ENCODE peak calls at places on chromosomes 1 and 21, in nine cellular contexts. C is GM12878, Z is hepatocyte, J is dorsolateral prefrontal cortex, T is DND-41, G is fibroblast of pulmonary artery, X is HL-60, O is HFF-Myc, B is AG04450. U is an unnamed sample.

GRCh38 chr1:205632374-205633169 is 761 bp upstream of the ELK4 start:
- DNase-seq in G (no peak), X (no peak), O (no peak), J (no peak), T (no peak), Z (no peak), B (no peak), C (no peak), U (no peak)

GRCh38 chr1:8182034-8182761 is 135.7 kb upstream of the SLC45A1 start:
- DNase-seq in C (peak), X (no peak), T (no peak), J (no peak), G (peak), B (no peak), O (no peak), Z (peak), U (no peak)

GRCh38 chr1:145963218-145964019 is 956 bp downstream of the ANKRD34A start:
- DNase-seq in C (no peak), O (no peak), J (no peak), Z (peak), T (no peak), X (no peak), G (peak), B (no peak), U (no peak)

GRCh38 chr1:9455487-9456237 is 83.6 kb upstream of the SLC25A33 start:
- DNase-seq in C (no peak), B (no peak), X (no peak), G (peak), Z (peak), T (peak), J (peak), O (no peak), U (peak)

GRCh38 chr1:234515821-234516241 is 36.9 kb upstream of the TARBP1 start:
- DNase-seq in X (no peak), B (no peak), T (no peak), C (no peak), G (peak), J (no peak), Z (no peak), O (peak), U (peak)

GRCh38 chr1:15799928-15800835 is 7.3 kb downstream of the UQCRHL start:
- DNase-seq in B (no peak), T (no peak), X (no peak), Z (peak), C (no peak), O (peak), G (no peak), J (no peak), U (peak)

GRCh38 chr1:66207484-66207883 is 326.5 kb upstream of the SGIP1 start:
- DNase-seq in C (no peak), O (no peak), B (no peak), G (peak), Z (no peak), X (no peak), T (no peak), J (no peak), U (no peak)

GRCh38 chr1:213539464-213539863 is 448.3 kb upstream of the PROX1 start:
- DNase-seq in G (no peak), X (no peak), J (no peak), C (no peak), O (no peak), Z (no peak), B (no peak), T (no peak), U (no peak)

GRCh38 chr1:65650682-65651081 is 142.0 kb upstream of the PDE4B start:
- DNase-seq in Z (no peak), C (no peak), J (no peak), G (no peak), X (peak), B (no peak), O (no peak), T (no peak), U (peak)

GRCh38 chr21:32209580-32209979 is 69.3 kb downstream of the MIS18A start:
- DNase-seq in J (no peak), X (no peak), G (no peak), O (no peak), C (no peak), B (no peak), T (no peak), Z (no peak), U (no peak)

GRCh38 chr1:29920316-29920715 is 684.0 kb downstream of the PTPRU start:
- DNase-seq in O (no peak), Z (no peak), J (no peak), C (no peak), G (no peak), T (no peak), X (no peak), B (no peak), U (no peak)

GRCh38 chr1:80248886-80249285 is 1242.4 kb upstream of the ADGRL4 start:
- DNase-seq in J (no peak), C (no peak), T (no peak), G (peak), B (no peak), X (no peak), Z (no peak), O (no peak), U (no peak)

GRCh38 chr1:143720087-143721023 is 251.4 kb downstream of the FAM72C start:
- DNase-seq in O (no peak), T (no peak), X (peak), J (no peak), B (no peak), C (no peak), G (peak), Z (no peak), U (peak)

GRCh38 chr1:3651939-3652537 is at the start of gene TP73:
- DNase-seq in T (peak), J (no peak), C (no peak), Z (peak), B (no peak), X (no peak), O (no peak), G (no peak), U (peak)

GRCh38 chr21:20591294-20591693 is 406.9 kb upstream of the NCAM2 start:
- DNase-seq in C (no peak), O (no peak), J (no peak), X (no peak), G (no peak), B (no peak), Z (no peak), T (no peak), U (no peak)

GRCh38 chr1:39622427-39622826 is 17.0 kb downstream of the HEYL start:
- DNase-seq in Z (no peak), T (no peak), O (no peak), G (no peak), J (no peak), X (no peak), C (no peak), B (no peak), U (no peak)

GRCh38 chr1:41013812-41014211 is 7.7 kb downstream of the SLFNL1 start:
- DNase-seq in X (no peak), O (no peak), C (no peak), J (no peak), G (peak), B (no peak), T (no peak), Z (no peak), U (no peak)

GRCh38 chr1:156706647-156707008 is 1.2 kb upstream of the CRABP2 start:
- DNase-seq in C (no peak), B (no peak), Z (peak), T (peak), X (no peak), O (peak), G (no peak), J (peak), U (no peak)

GRCh38 chr1:93869653-93870052 is 9.4 kb downstream of the DNTTIP2 start:
- DNase-seq in G (no peak), Z (no peak), X (no peak), C (no peak), J (no peak), O (no peak), T (no peak), B (no peak), U (no peak)

GRCh38 chr1:3902111-3902511 is 2.0 kb upstream of the C1orf174 start:
- DNase-seq in T (peak), B (no peak), O (no peak), X (no peak), J (no peak), G (no peak), Z (no peak), C (no peak), U (no peak)

GRCh38 chr1:96080925-96081324 is 640.7 kb upstream of the PTBP2 start:
- DNase-seq in O (no peak), G (peak), Z (peak), J (no peak), T (no peak), B (no peak), C (no peak), X (no peak), U (peak)

GRCh38 chr1:162756523-162756922 is 34.0 kb upstream of the HSD17B7 start:
- DNase-seq in J (no peak), O (peak), T (no peak), Z (no peak), B (no peak), G (no peak), C (no peak), X (no peak), U (no peak)

GRCh38 chr1:230090194-230090711 is 23.2 kb downstream of the GALNT2 start:
- DNase-seq in T (no peak), B (no peak), X (no peak), Z (peak), O (no peak), J (no peak), C (no peak), G (peak), U (no peak)

GRCh38 chr1:24289937-24290595 is 29.1 kb upstream of the GRHL3 start:
- DNase-seq in O (peak), B (peak), J (peak), C (no peak), Z (no peak), T (no peak), X (no peak), G (peak), U (peak)

GRCh38 chr1:155208406-155208655 is 164 bp upstream of the MTX1 start:
- DNase-seq in G (no peak), C (no peak), T (no peak), O (peak), B (no peak), Z (no peak), J (no peak), X (no peak), U (no peak)

GRCh38 chr1:112054504-112054903 is 65.0 kb upstream of the KCND3 start:
- DNase-seq in X (no peak), B (no peak), J (no peak), Z (no peak), G (no peak), C (no peak), T (no peak), O (no peak), U (no peak)

GRCh38 chr1:36384542-36385409 is 948 bp downstream of the STK40 start:
- DNase-seq in O (no peak), Z (peak), J (peak), C (no peak), T (peak), G (peak), B (no peak), X (no peak), U (peak)

GRCh38 chr1:173852105-173852504 is 15.7 kb downstream of the GAS5 start:
- DNase-seq in B (no peak), X (no peak), C (no peak), T (no peak), G (no peak), J (no peak), O (no peak), Z (no peak), U (no peak)

GRCh38 chr1:37741130-37741529 is 23.8 kb downstream of the EPHA10 start:
- DNase-seq in O (no peak), Z (peak), G (peak), X (no peak), J (peak), C (no peak), B (no peak), T (no peak), U (no peak)

GRCh38 chr1:12524266-12524665 is 93.7 kb downstream of the DHRS3 start:
- DNase-seq in X (no peak), O (no peak), B (no peak), C (no peak), J (no peak), G (no peak), T (no peak), Z (no peak), U (no peak)

GRCh38 chr1:75567212-75567611 is 43.7 kb downstream of the SLC44A5 start:
- DNase-seq in G (no peak), X (no peak), B (no peak), J (no peak), C (no peak), T (no peak), Z (no peak), O (no peak), U (no peak)

GRCh38 chr1:68384872-68385390 is 64.8 kb downstream of the RPE65 start:
- DNase-seq in T (no peak), C (no peak), X (no peak), J (no peak), G (peak), O (peak), Z (no peak), B (peak), U (no peak)

GRCh38 chr1:55970711-55971110 is 608.7 kb downstream of the PLPP3 start:
- DNase-seq in C (no peak), Z (no peak), T (no peak), G (peak), J (no peak), O (peak), X (no peak), B (no peak), U (no peak)

GRCh38 chr1:8379513-8380186 is 61.7 kb downstream of the SLC45A1 start:
- DNase-seq in B (no peak), J (no peak), O (no peak), G (no peak), T (no peak), Z (no peak), X (no peak), C (no peak), U (no peak)

GRCh38 chr1:29706936-29707335 is 470.6 kb downstream of the PTPRU start:
- DNase-seq in T (no peak), J (no peak), Z (peak), X (no peak), C (no peak), O (peak), G (peak), B (no peak), U (peak)

DNA sequence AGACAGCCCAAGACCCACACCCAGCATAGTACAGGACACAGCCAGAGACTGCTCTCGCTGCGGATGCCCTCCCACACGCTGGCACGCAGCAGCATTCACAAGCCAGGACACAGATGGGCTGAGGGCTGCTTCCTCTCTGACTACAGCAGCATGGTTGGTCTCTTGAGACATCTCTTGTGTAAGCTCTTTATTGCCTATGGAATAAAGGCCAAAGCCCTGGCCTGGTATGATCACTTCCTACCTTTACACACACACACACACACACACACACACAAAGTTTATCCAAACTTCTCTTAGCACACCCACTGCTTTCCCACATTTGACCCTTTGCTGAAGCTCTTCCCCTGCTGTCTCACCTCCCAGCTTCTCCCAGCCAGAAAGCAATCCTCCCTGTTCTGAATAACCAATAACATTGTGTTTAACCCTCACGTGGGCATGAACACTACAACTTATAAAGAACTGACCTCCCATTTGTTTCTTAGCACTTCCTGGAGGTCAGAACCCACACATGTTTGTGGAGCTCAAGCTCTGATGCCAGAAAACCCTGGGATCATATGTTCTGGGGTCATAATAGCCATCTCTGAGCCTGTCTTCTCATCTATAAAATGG is 1.2 kb upstream of the LUZP1 start:
- DNase-seq in G (peak), O (peak), B (no peak), C (no peak), Z (peak), J (peak), T (no peak), X (peak), U (peak)
- H3K4me3 ChIP-seq in G (peak), O (no peak), B (no peak), C (no peak), Z (no peak), J (peak), T (no peak), X (peak), U (peak)

DNA sequence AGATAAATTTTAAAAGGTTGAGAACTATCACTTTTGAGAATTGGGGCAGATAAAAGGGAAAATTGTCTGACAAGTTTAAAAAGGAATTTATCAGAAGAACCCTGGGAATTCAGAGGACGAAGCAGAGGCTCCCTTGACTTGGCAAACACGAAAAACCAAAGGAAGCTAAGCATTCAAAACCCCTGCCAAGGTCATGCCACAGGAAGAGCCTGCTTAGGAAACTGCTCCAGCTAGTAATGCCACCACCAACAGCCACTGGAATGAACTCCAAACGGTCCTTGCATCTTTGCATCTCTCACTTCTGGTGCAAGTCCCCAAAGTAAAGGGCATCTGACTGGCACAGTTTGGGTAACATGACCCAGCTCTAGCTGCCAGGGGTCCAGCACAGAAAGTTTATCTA is 7.2 kb downstream of the GPBP1L1 start:
- DNase-seq in J (no peak), C (no peak), G (peak), T (no peak), X (no peak), B (no peak), Z (no peak), O (no peak), U (no peak)
- H3K4me3 ChIP-seq in J (no peak), C (no peak), G (no peak), T (no peak), X (no peak), B (no peak), Z (no peak), O (no peak), U (no peak)

DNA sequence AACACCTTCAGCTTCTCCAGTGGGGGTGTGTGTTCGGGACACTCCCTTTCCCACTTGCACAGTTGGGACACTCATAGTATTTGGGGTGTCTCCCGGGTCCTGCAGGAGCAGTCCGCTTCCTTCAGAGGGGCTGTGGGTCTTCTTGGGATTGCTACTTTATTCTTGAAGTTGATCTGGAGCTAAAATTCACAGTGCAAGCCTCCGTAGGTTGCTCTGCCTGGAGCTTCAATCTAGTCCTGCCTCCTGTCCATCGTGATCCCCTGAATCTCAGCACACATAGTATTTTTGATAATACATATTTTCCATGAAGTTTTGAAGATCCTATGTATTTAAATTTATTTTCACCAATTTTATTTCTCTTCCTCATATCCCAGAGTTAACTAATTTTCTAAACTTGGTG is 902.1 kb downstream of the LTN1 start:
- DNase-seq in J (no peak), T (no peak), C (no peak), O (no peak), Z (no peak), G (no peak), B (no peak), X (no peak), U (no peak)
- H3K4me3 ChIP-seq in J (no peak), T (no peak), C (no peak), O (no peak), Z (peak), G (no peak), B (no peak), X (no peak), U (no peak)

DNA sequence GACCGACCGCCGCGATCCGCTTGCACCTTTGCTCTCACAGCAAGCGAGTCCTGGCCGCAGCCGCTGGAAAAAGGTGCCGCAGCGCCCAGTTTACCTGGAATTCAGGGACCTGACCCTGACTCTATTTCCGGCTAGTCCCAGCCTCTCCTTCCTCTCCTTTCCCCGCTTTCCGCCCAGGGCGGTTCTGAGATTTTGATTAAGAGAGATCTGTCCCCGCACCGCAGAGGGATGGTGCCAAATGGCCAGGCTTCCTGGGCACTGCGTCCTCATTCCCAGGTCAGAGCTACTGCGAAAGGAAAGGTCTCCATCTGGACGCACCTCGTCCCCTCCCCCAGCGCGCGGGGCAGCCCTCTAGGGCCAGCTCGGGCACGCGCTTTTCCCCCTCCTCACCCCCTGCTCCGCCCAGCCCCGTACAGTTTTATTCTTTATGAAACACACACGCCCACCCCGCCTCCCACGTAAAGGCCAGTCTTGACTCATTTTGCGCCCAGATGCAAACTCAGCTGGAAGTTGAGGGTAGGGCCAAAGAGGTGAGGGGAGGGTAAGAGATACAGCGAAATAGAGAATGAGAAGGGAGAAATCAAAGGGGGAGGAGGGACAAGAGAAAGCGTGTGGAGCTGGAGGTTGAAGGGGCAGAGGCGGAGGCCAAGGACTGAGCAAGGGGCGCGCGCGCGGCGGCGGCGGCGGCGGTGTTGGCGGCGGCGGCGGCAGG is 411.8 kb upstream of the ESRRG start:
- DNase-seq in J (no peak), G (no peak), O (no peak), T (no peak), X (no peak), B (no peak), C (no peak), Z (peak), U (no peak)
- H3K4me3 ChIP-seq in J (peak), G (peak), O (peak), T (no peak), X (no peak), B (peak), C (no peak), Z (peak), U (no peak)

GRCh38 chr1:178727014-178727895 is 2.2 kb downstream of the RALGPS2 start:
- DNase-seq in X (no peak), Z (peak), T (no peak), B (no peak), J (no peak), G (no peak), C (no peak), O (no peak), U (peak)
- H3K4me3 ChIP-seq in X (no peak), Z (peak), T (peak), B (peak), J (no peak), G (no peak), C (peak), O (peak), U (peak)

GRCh38 chr1:940121-941026 is 16.7 kb downstream of the SAMD11 start:
- DNase-seq in B (no peak), J (no peak), Z (peak), G (peak), O (no peak), C (no peak), X (no peak), T (peak), U (peak)
- H3K4me3 ChIP-seq in B (peak), J (peak), Z (no peak), G (peak), O (peak), C (peak), X (no peak), T (peak), U (no peak)

DNA sequence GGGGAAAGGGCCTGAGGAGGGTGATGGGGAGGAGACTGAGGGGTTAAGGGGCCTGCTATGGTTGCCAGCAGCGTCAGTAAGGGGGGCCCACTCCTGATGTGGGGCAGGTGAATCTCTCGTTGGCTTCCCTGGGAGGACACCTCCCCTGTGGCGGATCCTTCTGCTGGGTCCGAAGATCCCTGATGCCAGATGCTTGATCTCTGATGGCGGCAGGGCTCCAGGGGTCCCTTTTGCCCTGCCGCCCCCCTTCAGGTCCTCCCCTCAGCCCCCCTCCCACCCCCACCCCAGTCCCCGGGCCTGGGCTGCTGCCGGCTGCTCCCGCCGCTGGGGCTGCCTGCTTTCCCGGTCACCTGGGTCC is 219 bp downstream of the CELF3 start:
- DNase-seq in T (no peak), B (no peak), Z (no peak), C (no peak), J (no peak), X (no peak), O (no peak), G (no peak), U (no peak)
- H3K4me3 ChIP-seq in T (no peak), B (no peak), Z (no peak), C (no peak), J (peak), X (no peak), O (no peak), G (no peak), U (no peak)